ENCODE peak calls at places on chromosomes 6 and 20, in four cellular contexts. F is ovary, B is heart right ventricle, Q is neural progenitor cell. D is an unnamed sample. For H3K4me1, the result is how much of the 10 kb centered on the place peaks cover.

GRCh38 chr6:119351005-119351394 is 1.4 kb upstream of the MAN1A1 start:
- DNase-seq in F (no peak), B (no peak), Q (no peak), D (peak)

GRCh38 chr6:73363537-73363875 is 1.0 kb downstream of the KHDC3L start:
- DNase-seq in F (no peak), B (no peak), Q (no peak), D (no peak)

GRCh38 chr6:138517635-138518034 is 18.3 kb upstream of the NHSL1 start:
- DNase-seq in F (peak), B (peak), Q (peak), D (peak)

GRCh38 chr6:167094436-167094819 is 28.5 kb upstream of the CCR6 start:
- DNase-seq in F (no peak), B (no peak), Q (peak), D (no peak)

GRCh38 chr6:158008894-158009891 is 27.5 kb downstream of the SYNJ2 start:
- DNase-seq in F (peak), B (peak), Q (no peak), D (peak)

GRCh38 chr20:8339313-8339712 is 207.2 kb downstream of the PLCB1 start:
- DNase-seq in F (no peak), B (no peak), Q (no peak), D (no peak)

GRCh38 chr6:100460650-100461204 is 4.0 kb downstream of the SIM1 start:
- DNase-seq in F (no peak), B (no peak), Q (peak), D (peak)

GRCh38 chr20:57874141-57874540 is 164.3 kb upstream of the PMEPA1 start:
- DNase-seq in F (no peak), B (no peak), Q (no peak), D (no peak)

GRCh38 chr6:130425532-130425931 is 59.7 kb downstream of the TMEM200A start:
- DNase-seq in F (no peak), B (no peak), Q (no peak), D (no peak)

GRCh38 chr20:709864-710761 is 34.5 kb upstream of the SCRT2 start:
- DNase-seq in F (no peak), B (no peak), Q (peak), D (no peak)

GRCh38 chr6:45743028-45743615 is 272.5 kb downstream of the CLIC5 start:
- DNase-seq in F (no peak), B (no peak), Q (no peak), D (no peak)

GRCh38 chr20:47413189-47413588 is 56.7 kb upstream of the ZMYND8 start:
- DNase-seq in F (no peak), B (no peak), Q (no peak), D (no peak)

GRCh38 chr6:52407467-52407866 is 12.7 kb upstream of the EFHC1 start:
- DNase-seq in F (no peak), B (no peak), Q (peak), D (peak)

GRCh38 chr6:119620846-119621570 is 271.4 kb upstream of the MAN1A1 start:
- DNase-seq in F (no peak), B (no peak), Q (no peak), D (no peak)

DNA sequence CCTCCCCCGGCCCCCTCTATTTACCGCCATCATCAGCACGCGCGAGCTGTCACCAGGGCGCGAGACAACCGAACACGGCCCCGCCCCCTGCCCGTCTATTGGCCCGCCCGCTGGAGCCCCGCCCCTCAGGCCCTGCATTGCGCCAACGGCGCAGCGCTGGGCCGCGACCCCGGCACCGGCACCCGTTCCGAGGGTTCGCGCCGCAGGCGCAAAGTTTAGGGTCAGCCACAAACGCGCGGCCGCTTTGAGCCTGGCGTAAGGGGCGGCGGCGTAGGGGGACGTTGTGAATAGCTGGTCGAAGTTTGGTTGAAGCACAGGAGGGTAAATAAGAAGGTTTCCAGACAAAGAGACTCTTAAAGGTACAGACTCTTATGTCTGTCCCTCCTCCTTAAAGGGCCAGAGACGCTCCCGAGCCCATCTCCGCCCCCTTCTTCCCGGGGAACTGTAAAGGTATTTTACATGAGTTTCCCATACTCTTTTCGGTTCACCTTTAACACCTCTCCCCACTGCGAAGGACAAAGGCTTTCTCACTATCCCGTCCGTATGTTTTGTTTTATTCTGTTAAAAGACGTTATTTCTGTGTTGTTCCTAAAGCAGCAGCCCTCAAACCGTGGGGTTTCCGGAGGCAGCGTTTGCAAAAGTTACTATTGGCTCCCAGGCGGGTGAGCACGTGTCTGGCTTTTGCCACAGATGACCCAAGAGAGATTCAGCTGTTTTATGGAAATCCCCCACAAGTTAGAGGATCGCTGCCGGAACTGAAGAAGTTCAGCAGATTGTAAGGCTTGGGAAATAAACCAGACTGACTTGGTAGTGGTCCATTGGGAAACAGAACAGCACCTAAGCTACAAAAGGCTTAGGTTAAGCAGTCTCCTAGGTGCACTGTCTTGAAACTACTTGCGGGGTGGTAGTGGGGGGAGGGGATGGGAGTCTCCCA is at the start of gene USP49:
- DNase-seq in F (peak), B (peak), Q (peak), D (peak)
- TF ChIP-seq CTCF in F (no peak), B (no peak), Q (peak), D (no peak)

GRCh38 chr6:36985963-36986703 is at the start of gene MTCH1:
- DNase-seq in F (peak), B (peak), Q (peak), D (peak)

GRCh38 chr6:36985384-36985962 is 523 bp downstream of the MTCH1 start:
- DNase-seq in F (peak), B (no peak), Q (no peak), D (no peak)

GRCh38 chr6:36984581-36985383 is 1.2 kb downstream of the MTCH1 start:
- DNase-seq in F (peak), B (peak), Q (peak), D (peak)

GRCh38 chr6:36980876-36981619 is 4.9 kb downstream of the MTCH1 start:
- DNase-seq in F (no peak), B (no peak), Q (peak), D (no peak)

GRCh38 chr6:36983538-36983937 is 2.5 kb downstream of the MTCH1 start:
- DNase-seq in F (no peak), B (no peak), Q (no peak), D (no peak)
- H3K4me1 ChIP-seq in F (under half), B (half or more), Q (under half), D (under half)

DNA sequence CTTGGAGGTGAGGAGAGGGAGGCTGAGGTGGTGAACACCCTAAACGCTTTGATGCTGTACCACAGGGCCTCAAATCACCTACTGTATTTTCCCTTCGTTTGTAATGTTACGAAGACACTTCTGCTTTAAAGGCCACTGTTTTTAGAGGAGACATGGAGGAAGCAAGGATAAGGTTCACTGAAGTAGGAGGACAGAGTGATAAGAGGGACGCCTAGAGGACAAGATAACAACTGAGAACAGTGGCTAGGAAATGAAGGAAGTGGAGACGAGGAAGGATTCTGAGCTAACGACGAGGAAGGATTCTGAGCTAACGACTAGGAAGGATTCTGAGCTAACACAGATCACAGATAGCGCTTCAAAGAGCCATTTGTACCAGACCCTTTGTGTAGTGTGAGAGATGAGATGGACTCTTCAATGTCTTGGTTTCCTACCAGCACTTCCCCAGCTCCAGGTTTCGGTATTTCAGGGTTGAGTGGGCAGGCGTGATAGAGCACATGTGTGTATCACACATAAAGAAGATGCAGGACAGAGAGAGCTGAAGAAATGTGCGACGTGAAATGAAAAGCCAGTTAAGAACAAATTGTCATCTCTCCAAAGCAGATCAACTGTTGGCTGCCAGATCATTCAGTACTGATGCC is 7.5 kb downstream of the SF3B5 start:
- DNase-seq in F (no peak), B (no peak), Q (no peak), D (no peak)
- TF ChIP-seq CTCF in F (no peak), B (no peak), Q (no peak), D (no peak)

GRCh38 chr6:41583576-41583975 is 37.4 kb downstream of the FOXP4 start:
- DNase-seq in F (no peak), B (no peak), Q (no peak), D (no peak)
- H3K4me1 ChIP-seq in F (under half), B (under half), Q (half or more), D (under half)

DNA sequence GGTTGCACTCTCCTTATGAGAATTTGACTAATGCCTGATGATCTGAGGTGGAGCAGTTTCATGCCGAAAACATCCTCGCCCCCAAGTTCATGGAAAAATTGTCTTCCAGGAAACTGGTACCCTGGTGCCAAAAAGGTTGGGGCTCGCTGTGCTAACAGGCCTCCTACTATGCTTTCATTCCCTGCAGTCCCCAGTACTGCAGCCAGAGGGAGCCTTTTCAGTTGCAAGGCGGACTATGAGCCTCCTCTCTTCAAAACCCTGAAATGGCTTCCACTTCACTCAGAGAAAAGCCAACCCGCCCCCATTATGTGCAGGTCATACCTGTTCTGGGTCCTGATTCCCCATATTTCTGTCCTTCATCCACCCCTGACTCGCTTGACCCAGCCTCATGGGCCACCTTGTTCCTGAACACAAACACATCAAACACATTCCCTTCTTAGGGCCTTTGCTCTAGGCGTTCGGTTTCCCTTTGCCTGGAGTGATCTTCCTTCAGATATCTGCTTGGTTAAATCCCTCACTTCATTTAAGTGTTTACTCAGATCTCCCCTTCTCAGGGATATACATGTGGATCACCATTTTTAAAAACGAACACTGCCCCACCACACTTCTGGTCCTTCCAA is 173.7 kb downstream of the PHACTR1 start:
- DNase-seq in F (no peak), B (no peak), Q (no peak), D (peak)
- TF ChIP-seq CTCF in F (no peak), B (peak), Q (peak), D (peak)

GRCh38 chr20:23634985-23635767 is 2.6 kb downstream of the CST3 start:
- DNase-seq in F (no peak), B (no peak), Q (no peak), D (no peak)

GRCh38 chr20:23637282-23638221 is at the start of gene CST3:
- DNase-seq in F (peak), B (peak), Q (peak), D (peak)

GRCh38 chr20:23638309-23638708 is 554 bp upstream of the CST3 start:
- DNase-seq in F (no peak), B (no peak), Q (no peak), D (no peak)

GRCh38 chr20:23636182-23636907 is 1.4 kb downstream of the CST3 start:
- DNase-seq in F (no peak), B (no peak), Q (no peak), D (no peak)

GRCh38 chr20:23636908-23637281 is 860 bp downstream of the CST3 start:
- DNase-seq in F (no peak), B (no peak), Q (no peak), D (no peak)
- H3K4me1 ChIP-seq in F (under half), B (under half), Q (under half), D (under half)

D was measured in A673.